ENCODE peak calls at places on chromosomes 2 and 18, in five cellular contexts. I is Peyer's patch, A is mammary epithelial cell, D is cardiac muscle cell, C is ovary. F is an unnamed sample.

GRCh38 chr2:216210711-216211131 is 101.6 kb downstream of the XRCC5 start:
- DNase-seq in I (no peak), A (no peak), D (peak), C (no peak), F (no peak)

GRCh38 chr2:202642567-202642966 is 7.8 kb downstream of the FAM117B start:
- DNase-seq in I (no peak), A (no peak), D (no peak), C (no peak), F (no peak)

GRCh38 chr2:57490746-57491145 is 555.9 kb upstream of the VRK2 start:
- DNase-seq in I (no peak), A (peak), D (no peak), C (no peak), F (no peak)

GRCh38 chr18:35083174-35083712 is 42.0 kb downstream of the MAPRE2 start:
- DNase-seq in I (no peak), A (no peak), D (no peak), C (no peak), F (peak)

GRCh38 chr2:163405298-163405697 is 330.5 kb downstream of the FIGN start:
- DNase-seq in I (no peak), A (no peak), D (no peak), C (no peak), F (no peak)

GRCh38 chr18:45910405-45911023 is 56.6 kb downstream of the EPG5 start:
- DNase-seq in I (peak), A (peak), D (peak), C (peak), F (no peak)

GRCh38 chr18:60090170-60090569 is 190.4 kb downstream of the PMAIP1 start:
- DNase-seq in I (no peak), A (no peak), D (peak), C (no peak), F (no peak)

GRCh38 chr2:199131256-199131655 is 326.5 kb downstream of the SATB2 start:
- DNase-seq in I (no peak), A (no peak), D (no peak), C (no peak), F (no peak)

GRCh38 chr2:61328707-61329251 is 142.1 kb downstream of the USP34 start:
- DNase-seq in I (no peak), A (peak), D (no peak), C (no peak), F (no peak)

GRCh38 chr2:156436477-156437085 is 402 bp downstream of the GPD2 start:
- DNase-seq in I (no peak), A (no peak), D (peak), C (no peak), F (no peak)

GRCh38 chr2:151766421-151767153 is 32.3 kb upstream of the NEB start:
- DNase-seq in I (no peak), A (no peak), D (no peak), C (no peak), F (no peak)

GRCh38 chr2:121682396-121683298 is 33.4 kb upstream of the CLASP1 start:
- DNase-seq in I (no peak), A (no peak), D (no peak), C (no peak), F (no peak)

GRCh38 chr2:113848758-113849460 is 41.0 kb upstream of the ACTR3 start:
- DNase-seq in I (no peak), A (peak), D (no peak), C (no peak), F (no peak)

GRCh38 chr2:119598576-119598975 is 54.3 kb downstream of the CFAP221 start:
- DNase-seq in I (no peak), A (no peak), D (no peak), C (no peak), F (no peak)

GRCh38 chr2:42342061-42342794 is 18.8 kb downstream of the COX7A2L start:
- DNase-seq in I (no peak), A (peak), D (peak), C (peak), F (peak)

GRCh38 chr2:176872406-176872805 is 340.2 kb upstream of the HNRNPA3 start:
- DNase-seq in I (no peak), A (no peak), D (no peak), C (no peak), F (no peak)

GRCh38 chr2:107027205-107027604 is 141.2 kb upstream of the ST6GAL2 start:
- DNase-seq in I (no peak), A (no peak), D (no peak), C (no peak), F (no peak)

GRCh38 chr2:119678021-119678656 is 862 bp upstream of the TMEM177 start:
- DNase-seq in I (peak), A (no peak), D (no peak), C (no peak), F (no peak)

GRCh38 chr18:48037481-48038271 is 107.2 kb upstream of the SMAD2 start:
- DNase-seq in I (peak), A (peak), D (peak), C (no peak), F (no peak)

GRCh38 chr2:42659601-42660000 is 91.2 kb downstream of the MTA3 start:
- DNase-seq in I (no peak), A (no peak), D (peak), C (peak), F (no peak)

GRCh38 chr2:188884051-188884450 is 90.1 kb upstream of the COL3A1 start:
- DNase-seq in I (no peak), A (no peak), D (peak), C (no peak), F (no peak)

GRCh38 chr2:191679818-191680600 is 2.1 kb downstream of the NABP1 start:
- DNase-seq in I (no peak), A (peak), D (peak), C (no peak), F (no peak)

GRCh38 chr2:60585276-60585675 is 31.8 kb upstream of the BCL11A start:
- DNase-seq in I (no peak), A (no peak), D (no peak), C (no peak), F (no peak)

GRCh38 chr2:109612991-109613921 is 510 bp downstream of the SEPTIN10 start:
- DNase-seq in I (peak), A (peak), D (peak), C (peak), F (peak)

GRCh38 chr2:149313512-149313972 is 16.8 kb upstream of the LYPD6 start:
- DNase-seq in I (peak), A (peak), D (peak), C (peak), F (no peak)

GRCh38 chr2:121095257-121096080 is 189.5 kb downstream of the TFCP2L1 start:
- DNase-seq in I (peak), A (peak), D (peak), C (no peak), F (peak)

GRCh38 chr2:128640166-128640846 is 321.6 kb upstream of the HS6ST1 start:
- DNase-seq in I (no peak), A (no peak), D (no peak), C (peak), F (no peak)

DNA sequence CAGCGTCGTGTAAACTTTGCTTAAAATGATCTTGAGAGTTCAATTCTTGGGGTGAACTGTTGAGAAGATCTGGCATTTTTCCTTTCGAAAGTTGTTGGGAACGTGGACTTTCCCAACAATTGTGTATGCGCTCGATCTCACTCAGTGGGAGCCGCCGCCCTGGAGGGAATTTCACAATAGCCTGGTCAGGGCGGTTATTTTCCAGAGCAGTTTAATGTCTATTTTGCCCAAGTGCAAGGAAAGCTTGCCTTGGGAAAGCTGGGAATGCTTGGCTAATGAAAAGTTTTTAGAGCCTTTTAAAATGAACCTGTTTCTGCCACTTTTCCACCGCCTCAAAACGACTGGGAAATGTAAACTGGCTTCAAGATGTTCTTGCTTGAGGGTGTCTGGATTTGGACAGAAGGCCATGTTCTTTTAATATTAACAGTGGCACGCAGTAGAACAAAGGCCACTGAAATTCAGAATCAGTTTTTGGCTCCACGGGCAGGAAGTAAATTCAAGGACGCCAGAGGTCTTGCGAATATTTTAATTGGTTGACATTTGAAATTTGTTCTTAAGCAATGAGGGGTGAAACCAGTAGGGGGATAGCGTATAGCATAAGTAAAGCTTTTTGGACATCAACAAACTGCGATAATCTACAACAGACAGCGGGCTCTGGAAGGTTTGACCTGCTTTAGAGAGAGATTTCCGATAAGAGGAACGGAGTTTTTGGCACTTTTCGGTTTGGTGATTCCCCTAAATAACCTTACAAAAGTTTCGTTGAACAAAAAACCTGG is 1.2 kb downstream of the CFLAR start:
- DNase-seq in I (no peak), A (no peak), D (peak), C (peak), F (peak)
- TF ChIP-seq CTCF in I (peak), A (peak), D (peak), C (peak), F (peak)

GRCh38 chr2:126687086-126687485 is 31.1 kb downstream of the GYPC start:
- DNase-seq in I (no peak), A (no peak), D (no peak), C (no peak), F (no peak)
- H3K27ac ChIP-seq in I (no peak), A (no peak), D (no peak), C (no peak), F (no peak)

GRCh38 chr2:223613017-223613950 is 11.1 kb upstream of the SCG2 start:
- DNase-seq in I (peak), A (peak), D (peak), C (peak), F (peak)

GRCh38 chr2:223619486-223620129 is 17.4 kb upstream of the SCG2 start:
- DNase-seq in I (no peak), A (no peak), D (no peak), C (no peak), F (no peak)

GRCh38 chr2:223614534-223614933 is 12.4 kb upstream of the SCG2 start:
- DNase-seq in I (no peak), A (no peak), D (no peak), C (no peak), F (no peak)

GRCh38 chr2:223621901-223622300 is 19.7 kb upstream of the SCG2 start:
- DNase-seq in I (no peak), A (no peak), D (no peak), C (no peak), F (no peak)

DNA sequence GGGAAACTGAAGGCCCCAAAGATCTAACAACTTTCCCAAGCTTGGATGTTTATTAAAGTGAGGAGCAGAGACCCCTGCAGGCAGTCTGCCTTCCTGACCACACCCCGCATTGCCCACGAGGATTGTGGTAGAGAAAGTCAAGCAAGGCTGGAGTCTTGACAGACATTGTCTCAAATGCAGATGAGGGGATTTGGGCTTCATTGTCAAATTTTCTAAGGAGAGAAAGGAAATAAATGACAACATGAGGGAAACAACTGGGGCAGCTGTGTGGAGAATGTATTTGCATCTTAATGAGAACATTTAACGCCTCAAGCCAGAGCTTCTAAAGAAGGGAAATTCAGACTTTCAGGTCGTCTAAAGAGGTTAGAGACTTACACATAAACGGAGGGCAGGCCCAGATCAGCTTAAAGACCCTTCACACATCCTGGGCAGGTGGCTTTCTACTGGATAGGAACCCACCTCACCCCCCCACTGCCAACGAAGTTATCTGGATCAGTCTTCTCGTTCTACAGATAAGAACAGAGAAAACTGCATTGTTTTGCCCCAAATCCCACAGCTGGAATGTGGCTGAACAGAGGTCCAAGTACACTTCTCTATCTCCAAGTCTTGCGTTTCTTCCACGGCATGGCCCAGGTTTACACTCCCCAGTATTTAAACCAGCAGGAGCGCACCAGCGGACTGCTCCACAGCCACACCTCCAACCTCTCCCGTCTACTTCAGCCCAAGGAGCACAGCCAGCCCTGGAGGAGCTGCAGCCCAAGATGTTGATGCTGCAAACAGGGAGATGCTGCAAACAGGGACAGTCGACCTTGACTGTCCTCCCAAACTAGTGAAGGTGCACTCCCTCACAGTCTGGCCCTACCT is 16.2 kb upstream of the SCG2 start:
- DNase-seq in I (no peak), A (no peak), D (no peak), C (no peak), F (no peak)
- TF ChIP-seq CTCF in I (no peak), A (no peak), D (no peak), C (no peak), F (no peak)

GRCh38 chr2:169823996-169824372 is 721 bp downstream of the METTL5 start:
- DNase-seq in I (no peak), A (peak), D (no peak), C (no peak), F (no peak)
- H3K27ac ChIP-seq in I (peak), A (peak), D (peak), C (peak), F (peak)

GRCh38 chr18:54647176-54647575 is 56.1 kb downstream of the DYNAP start:
- DNase-seq in I (no peak), A (peak), D (peak), C (no peak), F (no peak)
- TF ChIP-seq CTCF in I (peak), A (peak), D (peak), C (no peak), F (no peak)

GRCh38 chr18:10514082-10514481 is 11.7 kb upstream of the NAPG start:
- DNase-seq in I (no peak), A (no peak), D (no peak), C (no peak), F (no peak)
- H3K27ac ChIP-seq in I (no peak), A (no peak), D (no peak), C (peak), F (no peak)

F was measured in psoas muscle.